ENCODE peak calls at places on chromosomes 4 and X, in nine cellular contexts. X, O, E, P, J, S, M, R and L are unnamed samples.

GRCh38 chrX:65706041-65706828 is 38.8 kb downstream of the MSN start:
- DNase-seq in X (peak), O (no peak), E (no peak), P (peak), J (no peak), S (no peak), M (peak), R (no peak), L (peak)

GRCh38 chr4:118351851-118352827 is 664 bp downstream of the PRSS12 start:
- DNase-seq in X (peak), O (peak), E (no peak), P (peak), J (no peak), S (no peak), M (no peak), R (no peak), L (peak)

GRCh38 chr4:40395908-40396806 is 61.0 kb downstream of the CHRNA9 start:
- DNase-seq in X (peak), O (peak), E (no peak), P (peak), J (peak), S (no peak), M (peak), R (peak), L (no peak)

GRCh38 chrX:113058634-113059033 is 218.0 kb upstream of the AMOT start:
- DNase-seq in X (no peak), O (no peak), E (peak), P (no peak), J (no peak), S (no peak), M (no peak), R (no peak), L (no peak)

GRCh38 chr4:173301518-173302201 is 32.5 kb downstream of the HMGB2 start:
- DNase-seq in X (peak), O (no peak), E (peak), P (peak), J (no peak), S (no peak), M (no peak), R (no peak), L (no peak)

GRCh38 chr4:186566068-186566467 is 10.7 kb upstream of the MTNR1A start:
- DNase-seq in X (no peak), O (no peak), E (no peak), P (no peak), J (no peak), S (no peak), M (no peak), R (no peak), L (no peak)

GRCh38 chr4:123481034-123481433 is 84.4 kb downstream of the SPRY1 start:
- DNase-seq in X (peak), O (no peak), E (no peak), P (peak), J (no peak), S (no peak), M (no peak), R (no peak), L (no peak)

GRCh38 chrX:83419030-83419792 is 88.9 kb upstream of the POU3F4 start:
- DNase-seq in X (no peak), O (no peak), E (no peak), P (no peak), J (no peak), S (no peak), M (no peak), R (no peak), L (no peak)

GRCh38 chr4:36414248-36414647 is 132.8 kb downstream of the DTHD1 start:
- DNase-seq in X (no peak), O (peak), E (no peak), P (no peak), J (peak), S (no peak), M (no peak), R (no peak), L (no peak)

GRCh38 chr4:52051615-52052474 is 741 bp downstream of the SPATA18 start:
- DNase-seq in X (peak), O (peak), E (peak), P (peak), J (peak), S (no peak), M (peak), R (peak), L (no peak)

GRCh38 chrX:14039344-14039743 is 9.7 kb upstream of the GEMIN8 start:
- DNase-seq in X (peak), O (peak), E (no peak), P (peak), J (peak), S (no peak), M (peak), R (peak), L (peak)

GRCh38 chr4:77905651-77906263 is 43.1 kb downstream of the MRPL1 start:
- DNase-seq in X (no peak), O (no peak), E (no peak), P (peak), J (no peak), S (no peak), M (no peak), R (no peak), L (no peak)

GRCh38 chr4:39053983-39054382 is 8.0 kb upstream of the KLHL5 start:
- DNase-seq in X (no peak), O (no peak), E (no peak), P (no peak), J (no peak), S (no peak), M (no peak), R (no peak), L (no peak)

GRCh38 chr4:6714954-6715353 is 1.0 kb upstream of the BLOC1S4 start:
- DNase-seq in X (no peak), O (no peak), E (no peak), P (no peak), J (no peak), S (no peak), M (no peak), R (no peak), L (no peak)

GRCh38 chr4:101199507-101200285 is 147.6 kb downstream of the PPP3CA start:
- DNase-seq in X (peak), O (no peak), E (no peak), P (peak), J (no peak), S (no peak), M (no peak), R (no peak), L (no peak)

GRCh38 chr4:26719954-26720552 is 136.2 kb downstream of the TBC1D19 start:
- DNase-seq in X (peak), O (peak), E (peak), P (peak), J (peak), S (no peak), M (no peak), R (no peak), L (no peak)

GRCh38 chr4:3338976-3339531 is 46.2 kb downstream of the RGS12 start:
- DNase-seq in X (no peak), O (no peak), E (no peak), P (no peak), J (no peak), S (no peak), M (no peak), R (peak), L (no peak)

GRCh38 chr4:158239196-158239595 is 28.9 kb downstream of the TMEM144 start:
- DNase-seq in X (no peak), O (no peak), E (no peak), P (no peak), J (no peak), S (no peak), M (no peak), R (no peak), L (no peak)

GRCh38 chr4:80235451-80235850 is 31.0 kb upstream of the FGF5 start:
- DNase-seq in X (peak), O (no peak), E (no peak), P (no peak), J (no peak), S (no peak), M (no peak), R (no peak), L (no peak)

GRCh38 chr4:22029803-22030202 is 81.2 kb upstream of the KCNIP4 start:
- DNase-seq in X (no peak), O (peak), E (no peak), P (no peak), J (peak), S (no peak), M (no peak), R (no peak), L (no peak)

GRCh38 chr4:43132010-43132582 is 239.6 kb downstream of the GRXCR1 start:
- DNase-seq in X (peak), O (peak), E (peak), P (peak), J (peak), S (no peak), M (no peak), R (peak), L (peak)

GRCh38 chr4:93731448-93731847 is 97.1 kb upstream of the ATOH1 start:
- DNase-seq in X (peak), O (no peak), E (no peak), P (no peak), J (no peak), S (no peak), M (no peak), R (no peak), L (no peak)

GRCh38 chrX:46198858-46199257 is 346.4 kb downstream of the ZNF674 start:
- DNase-seq in X (peak), O (no peak), E (no peak), P (no peak), J (no peak), S (no peak), M (no peak), R (no peak), L (no peak)

GRCh38 chr4:182913036-182913435 is 4.2 kb downstream of the DCTD start:
- DNase-seq in X (no peak), O (no peak), E (no peak), P (no peak), J (no peak), S (no peak), M (no peak), R (no peak), L (no peak)

GRCh38 chr4:143587703-143588102 is 74.2 kb downstream of the SMARCA5 start:
- DNase-seq in X (peak), O (peak), E (no peak), P (no peak), J (no peak), S (no peak), M (no peak), R (no peak), L (no peak)

GRCh38 chrX:110286126-110286525 is 31.8 kb downstream of the AMMECR1 start:
- DNase-seq in X (peak), O (no peak), E (peak), P (no peak), J (no peak), S (no peak), M (peak), R (no peak), L (no peak)

GRCh38 chr4:28010543-28011235 is 1150.0 kb downstream of the STIM2 start:
- DNase-seq in X (peak), O (no peak), E (peak), P (no peak), J (no peak), S (no peak), M (no peak), R (no peak), L (no peak)

GRCh38 chrX:113300580-113300979 is 459.9 kb upstream of the AMOT start:
- DNase-seq in X (no peak), O (no peak), E (no peak), P (no peak), J (no peak), S (no peak), M (no peak), R (no peak), L (no peak)

GRCh38 chr4:40264497-40264896 is 67.7 kb downstream of the RHOH start:
- DNase-seq in X (peak), O (no peak), E (no peak), P (no peak), J (no peak), S (no peak), M (no peak), R (no peak), L (no peak)

GRCh38 chrX:69177511-69178162 is 12.4 kb upstream of the PJA1 start:
- DNase-seq in X (no peak), O (no peak), E (no peak), P (no peak), J (no peak), S (no peak), M (no peak), R (no peak), L (no peak)

GRCh38 chr4:79471309-79471708 is 63.3 kb upstream of the GK2 start:
- DNase-seq in X (no peak), O (no peak), E (no peak), P (no peak), J (no peak), S (no peak), M (no peak), R (no peak), L (no peak)

GRCh38 chrX:11351375-11352295 is 58.4 kb downstream of the AMELX start:
- DNase-seq in X (peak), O (no peak), E (no peak), P (peak), J (no peak), S (no peak), M (no peak), R (peak), L (no peak)

GRCh38 chr4:107600456-107600855 is 119.6 kb downstream of the PAPSS1 start:
- DNase-seq in X (no peak), O (no peak), E (no peak), P (no peak), J (no peak), S (no peak), M (no peak), R (no peak), L (no peak)

GRCh38 chr4:2260336-2261109 is 1.4 kb downstream of the MXD4 start:
- DNase-seq in X (no peak), O (no peak), E (no peak), P (no peak), J (no peak), S (no peak), M (no peak), R (peak), L (no peak)

GRCh38 chrX:99383786-99384185 is 1026.3 kb downstream of the PCDH19 start:
- DNase-seq in X (no peak), O (no peak), E (no peak), P (no peak), J (no peak), S (no peak), M (no peak), R (no peak), L (no peak)

GRCh38 chr4:183396187-183396738 is 48.2 kb upstream of the CDKN2AIP start:
- DNase-seq in X (no peak), O (no peak), E (no peak), P (no peak), J (no peak), S (no peak), M (no peak), R (no peak), L (no peak)

GRCh38 chr4:6470502-6471302 is 1.7 kb downstream of the PPP2R2C start:
- DNase-seq in X (peak), O (peak), E (peak), P (peak), J (no peak), S (no peak), M (peak), R (peak), L (no peak)

GRCh38 chr4:117783716-117784115 is 250.6 kb upstream of the NDST3 start:
- DNase-seq in X (peak), O (no peak), E (peak), P (no peak), J (no peak), S (no peak), M (no peak), R (no peak), L (no peak)

GRCh38 chr4:183816077-183816476 is 89.0 kb upstream of the STOX2 start:
- DNase-seq in X (no peak), O (no peak), E (no peak), P (no peak), J (no peak), S (no peak), M (no peak), R (no peak), L (no peak)